ENCODE peak calls at places on chromosomes 7 and 10, in four cellular contexts. One of them, this sample, is unnamed.

GRCh38 chr7:138799336-138799965 is 1.5 kb upstream of the ATP6V0A4 start:
- DNase-seq in GM12878: no peak
- DNase-seq in K562: no peak
- DNase-seq in SK-N-SH: no peak
- DNase-seq in this sample: no peak

GRCh38 chr10:47252093-47252780 is 47.8 kb upstream of the GDF10 start:
- DNase-seq in GM12878: no peak
- DNase-seq in SK-N-SH: no peak
- DNase-seq in K562: no peak
- DNase-seq in this sample: no peak

GRCh38 chr10:101062231-101063161 is 707 bp downstream of the KAZALD1 start:
- DNase-seq in K562: peak; percentile 62
- DNase-seq in GM12878: no peak
- DNase-seq in SK-N-SH: peak; percentile 59
- DNase-seq in this sample: peak; percentile 68

GRCh38 chr10:92914478-92915066 is 66.3 kb downstream of the EXOC6 start:
- DNase-seq in GM12878: no peak
- DNase-seq in SK-N-SH: peak; percentile 41
- DNase-seq in K562: peak; percentile 36
- DNase-seq in this sample: peak; percentile 68

GRCh38 chr7:97732567-97733275 is 835 bp downstream of the TAC1 start:
- DNase-seq in GM12878: no peak
- DNase-seq in SK-N-SH: peak; percentile 47
- DNase-seq in K562: no peak
- DNase-seq in this sample: no peak

GRCh38 chr10:8365935-8366911 is 311.7 kb downstream of the GATA3 start:
- DNase-seq in K562: no peak
- DNase-seq in GM12878: peak; percentile 12
- DNase-seq in SK-N-SH: no peak
- DNase-seq in this sample: peak; percentile 42

GRCh38 chr10:28295346-28295745 is 7.5 kb downstream of the MPP7 start:
- DNase-seq in SK-N-SH: no peak
- DNase-seq in K562: no peak
- DNase-seq in GM12878: no peak
- DNase-seq in this sample: no peak

GRCh38 chr10:7561216-7561893 is 105.4 kb downstream of the ITIH5 start:
- DNase-seq in SK-N-SH: no peak
- DNase-seq in K562: no peak
- DNase-seq in GM12878: no peak
- DNase-seq in this sample: peak; percentile 49

GRCh38 chr7:13181221-13181620 is 493.8 kb downstream of the ARL4A start:
- DNase-seq in SK-N-SH: no peak
- DNase-seq in GM12878: no peak
- DNase-seq in K562: no peak
- DNase-seq in this sample: no peak

GRCh38 chr10:86365346-86366032 is 1.1 kb downstream of the GRID1 start:
- DNase-seq in GM12878: no peak
- DNase-seq in SK-N-SH: no peak
- DNase-seq in K562: no peak
- DNase-seq in this sample: no peak

GRCh38 chr10:124731551-124731950 is 12.6 kb downstream of the FAM53B start:
- DNase-seq in SK-N-SH: no peak
- DNase-seq in GM12878: no peak
- DNase-seq in K562: no peak
- DNase-seq in this sample: no peak

GRCh38 chr7:94660006-94660405 is 4.1 kb upstream of the SGCE start:
- DNase-seq in K562: no peak
- DNase-seq in GM12878: no peak
- DNase-seq in SK-N-SH: no peak
- DNase-seq in this sample: no peak

GRCh38 chr10:123726381-123726780 is 60.2 kb downstream of the GPR26 start:
- DNase-seq in K562: no peak
- DNase-seq in GM12878: no peak
- DNase-seq in SK-N-SH: no peak
- DNase-seq in this sample: no peak

GRCh38 chr10:69093933-69094332 is 6.0 kb downstream of the SRGN start:
- DNase-seq in SK-N-SH: no peak
- DNase-seq in K562: peak; percentile 48
- DNase-seq in GM12878: no peak
- DNase-seq in this sample: peak; percentile 9

GRCh38 chr10:83677795-83678194 is 461.5 kb upstream of the GHITM start:
- DNase-seq in SK-N-SH: no peak
- DNase-seq in GM12878: no peak
- DNase-seq in K562: no peak
- DNase-seq in this sample: no peak

GRCh38 chr10:6065845-6066244 is 3.7 kb upstream of the IL2RA start:
- DNase-seq in GM12878: no peak
- DNase-seq in K562: no peak
- DNase-seq in SK-N-SH: no peak
- DNase-seq in this sample: no peak

GRCh38 chr10:132048294-132048667 is 17.5 kb upstream of the JAKMIP3 start:
- DNase-seq in SK-N-SH: no peak
- DNase-seq in K562: no peak
- DNase-seq in GM12878: no peak
- DNase-seq in this sample: peak; percentile 40

GRCh38 chr7:112669306-112669705 is 120.9 kb downstream of the TMEM168 start:
- DNase-seq in K562: no peak
- DNase-seq in GM12878: no peak
- DNase-seq in SK-N-SH: no peak
- DNase-seq in this sample: no peak

GRCh38 chr10:80772596-80772995 is 234.9 kb downstream of the SH2D4B start:
- DNase-seq in GM12878: no peak
- DNase-seq in SK-N-SH: no peak
- DNase-seq in K562: peak; percentile 41
- DNase-seq in this sample: no peak

GRCh38 chr10:111209666-111210065 is 132.8 kb downstream of the ADRA2A start:
- DNase-seq in GM12878: no peak
- DNase-seq in K562: no peak
- DNase-seq in SK-N-SH: peak; percentile 13
- DNase-seq in this sample: no peak

GRCh38 chr7:73717025-73717807 is 2.3 kb downstream of the STX1A start:
- DNase-seq in GM12878: no peak
- DNase-seq in SK-N-SH: no peak
- DNase-seq in K562: no peak
- DNase-seq in this sample: no peak

GRCh38 chr10:50396491-50397311 is 145.4 kb upstream of the ASAH2 start:
- DNase-seq in SK-N-SH: no peak
- DNase-seq in K562: no peak
- DNase-seq in GM12878: no peak
- DNase-seq in this sample: no peak

GRCh38 chr10:9547921-9548904 is 1469.5 kb upstream of the CELF2 start:
- DNase-seq in GM12878: no peak
- DNase-seq in SK-N-SH: peak; percentile 7
- DNase-seq in K562: no peak
- DNase-seq in this sample: no peak

GRCh38 chr7:73647725-73648592 is 19.7 kb upstream of the VPS37D start:
- DNase-seq in GM12878: no peak
- DNase-seq in K562: peak; percentile 80
- DNase-seq in SK-N-SH: peak; percentile 87
- DNase-seq in this sample: peak; percentile 41

GRCh38 chr7:135681758-135682157 is 19.4 kb downstream of the STMP1 start:
- DNase-seq in SK-N-SH: no peak
- DNase-seq in K562: no peak
- DNase-seq in GM12878: no peak
- DNase-seq in this sample: no peak

GRCh38 chr10:124728830-124729661 is 15.1 kb downstream of the FAM53B start:
- DNase-seq in GM12878: no peak
- DNase-seq in SK-N-SH: no peak
- DNase-seq in K562: no peak
- DNase-seq in this sample: no peak

GRCh38 chr7:45594780-45595535 is 20.8 kb downstream of the ADCY1 start:
- DNase-seq in K562: no peak
- DNase-seq in GM12878: no peak
- DNase-seq in SK-N-SH: no peak
- DNase-seq in this sample: no peak

GRCh38 chr10:132163278-132163765 is 23.4 kb upstream of the DPYSL4 start:
- DNase-seq in K562: peak; percentile 84
- DNase-seq in GM12878: no peak
- DNase-seq in SK-N-SH: peak; percentile 86
- DNase-seq in this sample: peak; percentile 33

GRCh38 chr7:132653364-132653930 is 77.2 kb upstream of the PLXNA4 start:
- DNase-seq in GM12878: no peak
- DNase-seq in K562: no peak
- DNase-seq in SK-N-SH: no peak
- DNase-seq in this sample: no peak

GRCh38 chr7:132652507-132652906 is 76.2 kb upstream of the PLXNA4 start:
- DNase-seq in K562: no peak
- DNase-seq in SK-N-SH: no peak
- DNase-seq in GM12878: no peak
- DNase-seq in this sample: no peak

GRCh38 chr7:132655071-132655761 is 78.9 kb upstream of the PLXNA4 start:
- DNase-seq in SK-N-SH: no peak
- DNase-seq in GM12878: no peak
- DNase-seq in K562: no peak
- DNase-seq in this sample: no peak

GRCh38 chr7:132654150-132654549 is 77.9 kb upstream of the PLXNA4 start:
- DNase-seq in K562: peak; percentile 51
- DNase-seq in SK-N-SH: no peak
- DNase-seq in GM12878: no peak
- DNase-seq in this sample: no peak

GRCh38 chr7:132656846-132657776 is 80.8 kb upstream of the PLXNA4 start:
- DNase-seq in SK-N-SH: peak; percentile 50
- DNase-seq in GM12878: no peak
- DNase-seq in K562: peak; percentile 59
- DNase-seq in this sample: no peak
- TF ChIP-seq MXI1 in SK-N-SH: no peak
- TF ChIP-seq MXI1 in GM12878: no peak
- TF ChIP-seq MXI1 in K562: no peak
- TF ChIP-seq MXI1 in this sample: no peak

GRCh38 chr10:16828114-16828568 is 10.9 kb upstream of the RSU1 start:
- DNase-seq in GM12878: peak; percentile 48
- DNase-seq in SK-N-SH: peak; percentile 27
- DNase-seq in K562: peak; percentile 22
- DNase-seq in this sample: peak; percentile 69

GRCh38 chr10:16828731-16829175 is 11.5 kb upstream of the RSU1 start:
- DNase-seq in K562: no peak
- DNase-seq in GM12878: no peak
- DNase-seq in SK-N-SH: no peak
- DNase-seq in this sample: no peak

GRCh38 chr10:16835223-16835622 is 18.0 kb upstream of the RSU1 start:
- DNase-seq in GM12878: no peak
- DNase-seq in SK-N-SH: no peak
- DNase-seq in K562: no peak
- DNase-seq in this sample: no peak

DNA sequence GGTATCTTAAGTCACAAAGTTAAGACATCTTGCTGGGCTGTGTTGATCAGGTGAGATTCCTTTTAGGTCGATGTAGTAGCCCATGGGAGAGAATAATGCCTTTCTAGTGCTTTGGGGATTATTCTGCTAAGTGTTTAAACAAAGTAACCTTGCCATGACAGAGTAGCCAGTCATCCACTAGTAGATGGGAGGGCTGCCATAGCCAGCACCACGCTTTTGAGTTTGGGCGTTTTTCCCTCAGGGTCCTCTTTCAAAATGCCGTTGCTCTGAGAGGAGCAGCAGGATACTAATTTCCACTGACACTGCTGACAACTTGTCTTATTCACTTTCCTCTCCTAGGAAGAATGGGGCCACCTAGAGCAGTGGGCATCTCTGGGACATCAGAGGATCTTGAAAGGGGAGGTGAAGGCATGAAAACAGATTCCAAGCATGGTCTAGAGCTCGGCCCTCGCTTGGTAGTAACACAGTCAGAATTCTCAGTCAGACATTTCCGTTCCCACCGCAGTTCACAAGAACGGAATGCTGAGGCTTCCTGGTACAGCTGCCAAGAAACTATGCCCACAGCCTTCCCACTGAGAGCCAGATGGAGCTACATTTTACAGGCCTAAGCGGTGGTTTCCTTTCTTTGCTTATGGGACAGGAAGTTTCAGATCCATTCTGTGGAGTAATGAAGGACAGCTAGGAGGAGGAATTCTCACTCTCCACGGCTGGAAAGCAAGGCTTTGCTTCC is 15.3 kb upstream of the RSU1 start:
- DNase-seq in SK-N-SH: no peak
- DNase-seq in GM12878: no peak
- DNase-seq in K562: no peak
- DNase-seq in this sample: no peak
- TF ChIP-seq ZBTB33 in SK-N-SH: no peak
- TF ChIP-seq ZBTB33 in GM12878: no peak
- TF ChIP-seq ZBTB33 in K562: no peak
- TF ChIP-seq ZBTB33 in this sample: no peak

DNA sequence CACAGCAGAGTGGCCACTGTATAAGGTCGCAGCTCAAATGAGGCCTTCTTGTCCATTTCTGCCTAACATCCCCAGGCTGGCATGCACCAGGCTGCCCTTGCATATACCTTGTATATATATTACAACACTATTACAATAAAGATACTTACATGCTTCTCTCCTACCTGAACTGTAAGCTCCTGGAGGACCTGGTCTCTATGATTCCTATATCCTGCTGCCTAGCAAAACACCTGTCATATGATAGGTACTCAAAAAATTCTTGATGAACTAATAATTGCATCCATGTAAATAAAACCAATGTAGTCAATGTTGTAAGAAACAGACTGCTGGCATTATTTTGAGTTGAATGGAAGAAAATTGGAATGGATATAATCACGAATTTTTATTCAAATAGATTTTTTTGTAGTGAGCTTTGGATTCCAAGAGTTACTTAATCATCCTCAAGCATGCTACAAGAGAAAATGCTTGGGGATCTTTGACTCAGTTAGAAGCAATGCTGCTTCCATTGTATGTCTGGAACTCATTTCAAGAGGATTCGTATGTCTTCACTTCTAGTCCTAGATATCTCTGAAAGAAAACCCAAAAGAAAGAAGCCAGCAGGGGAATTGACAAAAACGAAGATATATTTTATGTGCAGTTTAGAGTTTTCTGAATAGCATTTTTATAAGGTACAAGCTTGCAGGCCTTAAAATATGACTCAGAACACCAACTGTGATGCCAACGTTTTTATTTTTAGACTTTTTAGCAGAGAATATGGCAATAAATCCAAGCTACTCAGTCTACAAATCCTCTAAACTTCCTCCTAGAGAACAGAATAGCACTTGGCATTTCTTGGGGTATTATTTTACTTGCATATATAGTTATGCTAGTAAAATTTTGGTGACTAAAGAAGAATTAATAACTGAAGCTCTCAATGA is 53.1 kb downstream of the OSBPL3 start:
- DNase-seq in GM12878: no peak
- DNase-seq in SK-N-SH: no peak
- DNase-seq in K562: no peak
- DNase-seq in this sample: no peak
- TF ChIP-seq MXI1 in GM12878: no peak
- TF ChIP-seq MXI1 in SK-N-SH: no peak
- TF ChIP-seq MXI1 in K562: no peak
- TF ChIP-seq MXI1 in this sample: no peak

DNA sequence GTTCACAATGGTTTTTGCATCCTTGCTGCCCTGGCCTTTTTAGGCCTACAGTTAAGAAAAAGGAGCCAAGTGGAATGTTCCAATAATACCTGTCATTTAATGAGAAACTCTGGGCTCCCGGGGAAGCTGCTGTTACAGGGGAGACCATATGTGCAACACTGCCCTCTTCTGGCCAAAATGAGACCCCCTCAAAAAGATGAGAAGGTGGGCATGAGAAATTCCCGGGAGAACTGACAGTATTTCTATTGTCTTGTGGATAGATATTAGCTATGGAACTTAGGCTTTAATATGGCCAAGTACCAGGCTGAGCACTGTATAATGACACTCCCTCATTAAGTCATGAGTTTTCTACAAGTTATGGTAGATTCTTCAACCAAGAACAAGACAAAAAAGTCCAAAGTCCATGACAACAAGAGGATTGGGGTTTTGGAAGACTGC is 99.4 kb downstream of the CCDC3 start:
- DNase-seq in K562: peak; percentile 62
- DNase-seq in GM12878: peak; percentile 4
- DNase-seq in SK-N-SH: peak; percentile 83
- DNase-seq in this sample: peak; percentile 50
- TF ChIP-seq ZBTB33 in K562: no peak
- TF ChIP-seq ZBTB33 in GM12878: no peak
- TF ChIP-seq ZBTB33 in SK-N-SH: no peak
- TF ChIP-seq ZBTB33 in this sample: no peak

This sample was measured in HepG2.